ENCODE peak calls at places on chromosomes 13 and 19, in six cellular contexts. W is upper lobe of right lung, O is Caco-2, A is lower lobe of right lung, M is thyroid gland, K is esophagus muscularis mucosa. G is an unnamed sample.

GRCh38 chr19:55705972-55706371 is 30.9 kb downstream of the EPN1 start:
- DNase-seq in W (no peak), O (no peak), A (no peak), K (no peak), M (no peak), G (no peak)

GRCh38 chr19:41795031-41795461 is 1.3 kb upstream of the CEACAM3 start:
- DNase-seq in W (no peak), O (peak; percentile 68), A (no peak), K (no peak), M (peak; percentile 49), G (no peak)

GRCh38 chr13:41648314-41648935 is 191.1 kb downstream of the RGCC start:
- DNase-seq in O (no peak), W (no peak), K (no peak), M (no peak), A (no peak), G (no peak)

GRCh38 chr19:46704379-46705076 is 12.4 kb downstream of the PRKD2 start:
- DNase-seq in A (peak; percentile 88), M (peak; percentile 65), O (no peak), W (peak; percentile 90), K (peak; percentile 95), G (no peak)

GRCh38 chr13:92074658-92075057 is 676.2 kb downstream of the GPC5 start:
- DNase-seq in M (peak; percentile 8), W (no peak), O (no peak), K (no peak), A (no peak), G (no peak)

GRCh38 chr13:74288361-74288911 is 154.2 kb upstream of the KLF12 start:
- DNase-seq in K (no peak), W (peak; percentile 60), M (peak; percentile 49), O (no peak), A (no peak), G (no peak)

GRCh38 chr13:112722433-112723250 is 32.8 kb downstream of the ATP11A start:
- DNase-seq in W (peak; percentile 81), A (peak; percentile 74), K (no peak), M (peak; percentile 76), O (peak; percentile 94), G (no peak)

GRCh38 chr19:40424637-40425449 is 949 bp downstream of the SERTAD1 start:
- DNase-seq in K (no peak), O (no peak), W (no peak), A (no peak), M (peak; percentile 32), G (no peak)

GRCh38 chr13:28059214-28059613 is 41.2 kb downstream of the FLT3 start:
- DNase-seq in A (no peak), K (no peak), W (no peak), O (peak; percentile 71), M (peak; percentile 5), G (no peak)

GRCh38 chr13:39341238-39341637 is 261.8 kb downstream of the LHFPL6 start:
- DNase-seq in A (no peak), O (no peak), K (no peak), M (no peak), W (no peak), G (no peak)

GRCh38 chr13:102913924-102914628 is 68.2 kb downstream of the ERCC5 start:
- DNase-seq in A (no peak), O (no peak), M (peak; percentile 32), W (no peak), K (no peak), G (no peak)

GRCh38 chr13:101115762-101116161 is 300.5 kb downstream of the NALCN start:
- DNase-seq in K (no peak), M (no peak), A (no peak), O (no peak), W (no peak), G (no peak)

GRCh38 chr19:33916792-33917191 is 120.1 kb downstream of the KCTD15 start:
- DNase-seq in M (no peak), A (no peak), K (no peak), W (no peak), O (no peak), G (no peak)
- TF ChIP-seq CTCF in M (no peak), A (no peak), K (no peak), W (no peak), O (no peak), G (no peak)

GRCh38 chr13:105518086-105518485 is 1017.4 kb downstream of the EFNB2 start:
- DNase-seq in M (no peak), W (no peak), O (no peak), K (no peak), A (no peak), G (no peak)

GRCh38 chr13:105510363-105510762 is 1025.1 kb downstream of the EFNB2 start:
- DNase-seq in M (no peak), O (peak; percentile 35), W (no peak), A (no peak), K (no peak), G (no peak)

GRCh38 chr13:105513448-105513847 is 1022.0 kb downstream of the EFNB2 start:
- DNase-seq in K (no peak), O (no peak), M (no peak), A (no peak), W (no peak), G (no peak)
- TF ChIP-seq CTCF in K (no peak), O (no peak), M (no peak), A (no peak), W (no peak), G (peak; percentile 31)

GRCh38 chr19:23855676-23856075 is 59.0 kb upstream of the ZNF726 start:
- DNase-seq in A (no peak), O (no peak), K (no peak), M (no peak), W (no peak), G (no peak)
- TF ChIP-seq CTCF in A (no peak), O (no peak), K (no peak), M (no peak), W (no peak), G (no peak)

DNA sequence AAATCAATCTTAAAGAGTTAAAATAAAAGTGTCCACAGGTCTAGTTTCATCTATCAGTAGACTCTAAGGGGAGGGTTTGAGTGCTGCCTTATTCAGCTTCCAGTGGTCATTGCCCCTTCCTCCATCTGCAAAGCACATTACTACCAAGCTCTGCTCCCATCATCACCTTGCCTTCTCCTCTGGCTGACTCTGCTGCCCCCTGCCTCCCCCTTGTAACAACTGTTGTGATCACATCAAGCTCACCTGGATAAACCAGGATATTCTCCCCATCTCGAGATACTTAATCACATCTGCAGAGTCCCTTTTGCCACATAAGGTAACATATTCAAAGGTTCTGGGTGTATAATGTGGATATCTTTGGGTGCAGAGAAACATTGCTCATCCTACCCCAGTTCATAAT is 43.3 kb upstream of the GPC6 start:
- DNase-seq in O (peak; percentile 45), W (no peak), A (no peak), K (no peak), M (no peak), G (no peak)
- TF ChIP-seq CTCF in O (peak; percentile 27), W (no peak), A (no peak), K (no peak), M (no peak), G (no peak)

GRCh38 chr19:19600793-19601346 is 17.6 kb downstream of the PBX4 start:
- DNase-seq in O (no peak), W (no peak), A (no peak), M (no peak), K (no peak), G (no peak)
- TF ChIP-seq CTCF in O (no peak), W (no peak), A (no peak), M (no peak), K (no peak), G (no peak)

GRCh38 chr13:45121421-45121820 is 1.1 kb downstream of the GTF2F2 start:
- DNase-seq in K (no peak), A (no peak), W (no peak), M (no peak), O (no peak), G (no peak)
- TF ChIP-seq CTCF in K (no peak), A (no peak), W (no peak), M (no peak), O (peak; percentile 30), G (peak; percentile 60)

GRCh38 chr19:33302175-33302973 is at the start of gene CEBPA:
- DNase-seq in A (peak; percentile 92), W (peak; percentile 95), O (peak; percentile 90), K (no peak), M (peak; percentile 88), G (peak; percentile 88)
- TF ChIP-seq CTCF in A (peak; percentile 40), W (peak; percentile 35), O (peak; percentile 63), K (peak; percentile 41), M (peak; percentile 27), G (peak; percentile 77)